ENCODE peak calls at places on chromosome 21, in six cellular contexts. One of them, this sample, is unnamed.

GRCh38 chr21:42413093-42413492 is 9.4 kb downstream of the UBASH3A start:
- DNase-seq in CD8-positive, alpha-beta memory T cell: no peak
- DNase-seq in pons: no peak
- DNase-seq in NCI-H1092 treated with DMSO at 0.1 percent for 48 hours: no peak
- DNase-seq in psoas muscle: no peak
- DNase-seq in T1000: no peak
- DNase-seq in this sample: no peak

GRCh38 chr21:14366998-14367397 is 15.9 kb downstream of the HSPA13 start:
- DNase-seq in CD8-positive, alpha-beta memory T cell: no peak
- DNase-seq in pons: peak; percentile 54
- DNase-seq in NCI-H1092 treated with DMSO at 0.1 percent for 48 hours: no peak
- DNase-seq in psoas muscle: no peak
- DNase-seq in T1000: no peak
- DNase-seq in this sample: no peak

GRCh38 chr21:27225142-27225541 is 258.3 kb upstream of the ADAMTS5 start:
- DNase-seq in CD8-positive, alpha-beta memory T cell: no peak
- DNase-seq in pons: no peak
- DNase-seq in NCI-H1092 treated with DMSO at 0.1 percent for 48 hours: no peak
- DNase-seq in psoas muscle: no peak
- DNase-seq in T1000: no peak
- DNase-seq in this sample: no peak

GRCh38 chr21:27277122-27277521 is 310.2 kb upstream of the ADAMTS5 start:
- DNase-seq in CD8-positive, alpha-beta memory T cell: no peak
- DNase-seq in pons: no peak
- DNase-seq in NCI-H1092 treated with DMSO at 0.1 percent for 48 hours: no peak
- DNase-seq in psoas muscle: no peak
- DNase-seq in T1000: no peak
- DNase-seq in this sample: no peak

GRCh38 chr21:36347962-36348328 is 27.9 kb downstream of the MORC3 start:
- DNase-seq in CD8-positive, alpha-beta memory T cell: no peak
- DNase-seq in pons: no peak
- DNase-seq in NCI-H1092 treated with DMSO at 0.1 percent for 48 hours: no peak
- DNase-seq in psoas muscle: no peak
- DNase-seq in T1000: no peak
- DNase-seq in this sample: no peak

GRCh38 chr21:29777155-29777554 is 162.6 kb downstream of the GRIK1 start:
- DNase-seq in CD8-positive, alpha-beta memory T cell: no peak
- DNase-seq in pons: no peak
- DNase-seq in NCI-H1092 treated with DMSO at 0.1 percent for 48 hours: no peak
- DNase-seq in psoas muscle: no peak
- DNase-seq in T1000: no peak
- DNase-seq in this sample: no peak

GRCh38 chr21:43923391-43923790 is 58.4 kb downstream of the AGPAT3 start:
- DNase-seq in CD8-positive, alpha-beta memory T cell: no peak
- DNase-seq in pons: peak; percentile 83
- DNase-seq in NCI-H1092 treated with DMSO at 0.1 percent for 48 hours: no peak
- DNase-seq in psoas muscle: peak; percentile 53
- DNase-seq in T1000: no peak
- DNase-seq in this sample: no peak

GRCh38 chr21:38440746-38441145 is 57.5 kb downstream of the ERG start:
- DNase-seq in CD8-positive, alpha-beta memory T cell: no peak
- DNase-seq in pons: no peak
- DNase-seq in NCI-H1092 treated with DMSO at 0.1 percent for 48 hours: no peak
- DNase-seq in psoas muscle: no peak
- DNase-seq in T1000: peak; percentile 78
- DNase-seq in this sample: no peak

GRCh38 chr21:25907573-25908275 is 173.0 kb downstream of the GABPA start:
- DNase-seq in CD8-positive, alpha-beta memory T cell: no peak
- DNase-seq in pons: peak; percentile 85
- DNase-seq in NCI-H1092 treated with DMSO at 0.1 percent for 48 hours: peak; percentile 68
- DNase-seq in psoas muscle: no peak
- DNase-seq in T1000: no peak
- DNase-seq in this sample: no peak

GRCh38 chr21:28193189-28193588 is 799.5 kb downstream of the LTN1 start:
- DNase-seq in CD8-positive, alpha-beta memory T cell: no peak
- DNase-seq in pons: no peak
- DNase-seq in NCI-H1092 treated with DMSO at 0.1 percent for 48 hours: no peak
- DNase-seq in psoas muscle: no peak
- DNase-seq in T1000: no peak
- DNase-seq in this sample: no peak

GRCh38 chr21:30146558-30147282 is 19.9 kb downstream of the CLDN17 start:
- DNase-seq in CD8-positive, alpha-beta memory T cell: no peak
- DNase-seq in pons: no peak
- DNase-seq in NCI-H1092 treated with DMSO at 0.1 percent for 48 hours: no peak
- DNase-seq in psoas muscle: no peak
- DNase-seq in T1000: no peak
- DNase-seq in this sample: no peak

GRCh38 chr21:38930838-38931237 is 125.1 kb downstream of the ETS2 start:
- DNase-seq in CD8-positive, alpha-beta memory T cell: no peak
- DNase-seq in pons: peak; percentile 71
- DNase-seq in NCI-H1092 treated with DMSO at 0.1 percent for 48 hours: no peak
- DNase-seq in psoas muscle: no peak
- DNase-seq in T1000: no peak
- DNase-seq in this sample: no peak

GRCh38 chr21:33651965-33652680 is 9.8 kb downstream of the ITSN1 start:
- DNase-seq in CD8-positive, alpha-beta memory T cell: no peak
- DNase-seq in pons: no peak
- DNase-seq in NCI-H1092 treated with DMSO at 0.1 percent for 48 hours: no peak
- DNase-seq in psoas muscle: no peak
- DNase-seq in T1000: no peak
- DNase-seq in this sample: no peak

GRCh38 chr21:37380349-37381323 is 14.1 kb downstream of the DYRK1A start:
- DNase-seq in CD8-positive, alpha-beta memory T cell: no peak
- DNase-seq in pons: no peak
- DNase-seq in NCI-H1092 treated with DMSO at 0.1 percent for 48 hours: no peak
- DNase-seq in psoas muscle: peak; percentile 60
- DNase-seq in T1000: no peak
- DNase-seq in this sample: no peak

GRCh38 chr21:34715518-34715917 is 46.7 kb downstream of the CLIC6 start:
- DNase-seq in CD8-positive, alpha-beta memory T cell: no peak
- DNase-seq in pons: no peak
- DNase-seq in NCI-H1092 treated with DMSO at 0.1 percent for 48 hours: no peak
- DNase-seq in psoas muscle: no peak
- DNase-seq in T1000: no peak
- DNase-seq in this sample: no peak

GRCh38 chr21:37269481-37269880 is 2.3 kb upstream of the VPS26C start:
- DNase-seq in CD8-positive, alpha-beta memory T cell: no peak
- DNase-seq in pons: no peak
- DNase-seq in NCI-H1092 treated with DMSO at 0.1 percent for 48 hours: no peak
- DNase-seq in psoas muscle: no peak
- DNase-seq in T1000: no peak
- DNase-seq in this sample: no peak

GRCh38 chr21:42411197-42411869 is 7.6 kb downstream of the UBASH3A start:
- DNase-seq in CD8-positive, alpha-beta memory T cell: no peak
- DNase-seq in pons: no peak
- DNase-seq in NCI-H1092 treated with DMSO at 0.1 percent for 48 hours: peak; percentile 15
- DNase-seq in psoas muscle: no peak
- DNase-seq in T1000: no peak
- DNase-seq in this sample: no peak

GRCh38 chr21:33234618-33235520 is 5.1 kb downstream of the IFNAR2 start:
- DNase-seq in CD8-positive, alpha-beta memory T cell: no peak
- DNase-seq in pons: no peak
- DNase-seq in NCI-H1092 treated with DMSO at 0.1 percent for 48 hours: no peak
- DNase-seq in psoas muscle: no peak
- DNase-seq in T1000: no peak
- DNase-seq in this sample: no peak

GRCh38 chr21:38952890-38953289 is 147.2 kb downstream of the ETS2 start:
- DNase-seq in CD8-positive, alpha-beta memory T cell: no peak
- DNase-seq in pons: no peak
- DNase-seq in NCI-H1092 treated with DMSO at 0.1 percent for 48 hours: no peak
- DNase-seq in psoas muscle: no peak
- DNase-seq in T1000: no peak
- DNase-seq in this sample: no peak

GRCh38 chr21:45003331-45004058 is 63.7 kb downstream of the SLX9 start:
- DNase-seq in CD8-positive, alpha-beta memory T cell: no peak
- DNase-seq in pons: peak; percentile 39
- DNase-seq in NCI-H1092 treated with DMSO at 0.1 percent for 48 hours: no peak
- DNase-seq in psoas muscle: peak; percentile 44
- DNase-seq in T1000: no peak
- DNase-seq in this sample: no peak

GRCh38 chr21:14646893-14647292 is 100.8 kb upstream of the SAMSN1 start:
- DNase-seq in CD8-positive, alpha-beta memory T cell: no peak
- DNase-seq in pons: no peak
- DNase-seq in NCI-H1092 treated with DMSO at 0.1 percent for 48 hours: no peak
- DNase-seq in psoas muscle: no peak
- DNase-seq in T1000: no peak
- DNase-seq in this sample: no peak

GRCh38 chr21:45982256-45982757 is 737 bp downstream of the COL6A1 start:
- DNase-seq in CD8-positive, alpha-beta memory T cell: no peak
- DNase-seq in pons: no peak
- DNase-seq in NCI-H1092 treated with DMSO at 0.1 percent for 48 hours: no peak
- DNase-seq in psoas muscle: peak; percentile 61
- DNase-seq in T1000: no peak
- DNase-seq in this sample: no peak

GRCh38 chr21:33817663-33818433 is 97.8 kb downstream of the ATP5PO start:
- DNase-seq in CD8-positive, alpha-beta memory T cell: no peak
- DNase-seq in pons: no peak
- DNase-seq in NCI-H1092 treated with DMSO at 0.1 percent for 48 hours: peak; percentile 76
- DNase-seq in psoas muscle: no peak
- DNase-seq in T1000: no peak
- DNase-seq in this sample: no peak

GRCh38 chr21:42310411-42311001 is 4.7 kb downstream of the TFF3 start:
- DNase-seq in CD8-positive, alpha-beta memory T cell: no peak
- DNase-seq in pons: no peak
- DNase-seq in NCI-H1092 treated with DMSO at 0.1 percent for 48 hours: no peak
- DNase-seq in psoas muscle: no peak
- DNase-seq in T1000: no peak
- DNase-seq in this sample: no peak

GRCh38 chr21:32186843-32187242 is 92.0 kb downstream of the MIS18A start:
- DNase-seq in CD8-positive, alpha-beta memory T cell: no peak
- DNase-seq in pons: no peak
- DNase-seq in NCI-H1092 treated with DMSO at 0.1 percent for 48 hours: peak; percentile 18
- DNase-seq in psoas muscle: no peak
- DNase-seq in T1000: no peak
- DNase-seq in this sample: no peak

GRCh38 chr21:39377444-39378050 is 28.7 kb upstream of the HMGN1 start:
- DNase-seq in CD8-positive, alpha-beta memory T cell: no peak
- DNase-seq in pons: no peak
- DNase-seq in NCI-H1092 treated with DMSO at 0.1 percent for 48 hours: no peak
- DNase-seq in psoas muscle: no peak
- DNase-seq in T1000: no peak
- DNase-seq in this sample: no peak

GRCh38 chr21:25507522-25507921 is 99.8 kb downstream of the MRPL39 start:
- DNase-seq in CD8-positive, alpha-beta memory T cell: no peak
- DNase-seq in pons: no peak
- DNase-seq in NCI-H1092 treated with DMSO at 0.1 percent for 48 hours: no peak
- DNase-seq in psoas muscle: no peak
- DNase-seq in T1000: no peak
- DNase-seq in this sample: no peak

GRCh38 chr21:41953249-41953830 is 478 bp downstream of the C2CD2 start:
- DNase-seq in CD8-positive, alpha-beta memory T cell: no peak
- DNase-seq in pons: no peak
- DNase-seq in NCI-H1092 treated with DMSO at 0.1 percent for 48 hours: no peak
- DNase-seq in psoas muscle: peak; percentile 48
- DNase-seq in T1000: no peak
- DNase-seq in this sample: no peak

GRCh38 chr21:32335601-32336575 is 37.2 kb downstream of the MRAP start:
- DNase-seq in CD8-positive, alpha-beta memory T cell: no peak
- DNase-seq in pons: peak; percentile 98
- DNase-seq in NCI-H1092 treated with DMSO at 0.1 percent for 48 hours: no peak
- DNase-seq in psoas muscle: no peak
- DNase-seq in T1000: no peak
- DNase-seq in this sample: no peak

GRCh38 chr21:46425566-46425965 is 33.1 kb upstream of the DIP2A start:
- DNase-seq in CD8-positive, alpha-beta memory T cell: peak; percentile 93
- DNase-seq in pons: no peak
- DNase-seq in NCI-H1092 treated with DMSO at 0.1 percent for 48 hours: peak; percentile 69
- DNase-seq in psoas muscle: peak; percentile 58
- DNase-seq in T1000: no peak
- DNase-seq in this sample: no peak

GRCh38 chr21:37263827-37264226 is 3.3 kb downstream of the VPS26C start:
- DNase-seq in CD8-positive, alpha-beta memory T cell: no peak
- DNase-seq in pons: no peak
- DNase-seq in NCI-H1092 treated with DMSO at 0.1 percent for 48 hours: no peak
- DNase-seq in psoas muscle: no peak
- DNase-seq in T1000: no peak
- DNase-seq in this sample: no peak

GRCh38 chr21:30227128-30227527 is 11.2 kb upstream of the CLDN8 start:
- DNase-seq in CD8-positive, alpha-beta memory T cell: no peak
- DNase-seq in pons: no peak
- DNase-seq in NCI-H1092 treated with DMSO at 0.1 percent for 48 hours: no peak
- DNase-seq in psoas muscle: no peak
- DNase-seq in T1000: no peak
- DNase-seq in this sample: no peak

GRCh38 chr21:43983860-43984420 is 28.2 kb upstream of the TRAPPC10 start:
- DNase-seq in CD8-positive, alpha-beta memory T cell: no peak
- DNase-seq in pons: no peak
- DNase-seq in NCI-H1092 treated with DMSO at 0.1 percent for 48 hours: no peak
- DNase-seq in psoas muscle: no peak
- DNase-seq in T1000: no peak
- DNase-seq in this sample: no peak

GRCh38 chr21:46334351-46335140 is 10.6 kb downstream of the PCNT start:
- DNase-seq in CD8-positive, alpha-beta memory T cell: no peak
- DNase-seq in pons: no peak
- DNase-seq in NCI-H1092 treated with DMSO at 0.1 percent for 48 hours: no peak
- DNase-seq in psoas muscle: no peak
- DNase-seq in T1000: no peak
- DNase-seq in this sample: no peak

GRCh38 chr21:34907783-34908423 is 141.2 kb downstream of the RUNX1 start:
- DNase-seq in CD8-positive, alpha-beta memory T cell: no peak
- DNase-seq in pons: no peak
- DNase-seq in NCI-H1092 treated with DMSO at 0.1 percent for 48 hours: no peak
- DNase-seq in psoas muscle: no peak
- DNase-seq in T1000: no peak
- DNase-seq in this sample: no peak

This sample was measured in effector CD4-positive, alpha-beta T cell.